ENCODE peak calls at places on chromosomes 1 and 21, in four cellular contexts. One of them, this sample, is unnamed.

GRCh38 chr1:32540589-32540988 is 1.4 kb downstream of the ZBTB8A start:
- DNase-seq in sigmoid colon: no peak
- DNase-seq in lung: no peak
- DNase-seq in CD8-positive, alpha-beta memory T cell: no peak
- DNase-seq in this sample: no peak

GRCh38 chr1:199182151-199182843 is 543.5 kb downstream of the PTPRC start:
- DNase-seq in CD8-positive, alpha-beta memory T cell: no peak
- DNase-seq in sigmoid colon: no peak
- DNase-seq in lung: no peak
- DNase-seq in this sample: no peak

GRCh38 chr1:201539561-201540404 is 856 bp downstream of the NAV1 start:
- DNase-seq in sigmoid colon: peak; percentile 87
- DNase-seq in lung: no peak
- DNase-seq in CD8-positive, alpha-beta memory T cell: no peak
- DNase-seq in this sample: no peak

GRCh38 chr1:117932576-117932975 is 3.0 kb downstream of the WDR3 start:
- DNase-seq in sigmoid colon: no peak
- DNase-seq in lung: no peak
- DNase-seq in CD8-positive, alpha-beta memory T cell: no peak
- DNase-seq in this sample: peak; percentile 81

GRCh38 chr1:116909511-116910378 is at the start of gene PTGFRN:
- DNase-seq in sigmoid colon: peak; percentile 89
- DNase-seq in lung: peak; percentile 69
- DNase-seq in CD8-positive, alpha-beta memory T cell: peak; percentile 13
- DNase-seq in this sample: peak; percentile 60

GRCh38 chr1:42317308-42317707 is 17.7 kb downstream of the FOXJ3 start:
- DNase-seq in CD8-positive, alpha-beta memory T cell: no peak
- DNase-seq in sigmoid colon: no peak
- DNase-seq in lung: no peak
- DNase-seq in this sample: no peak

GRCh38 chr1:54580856-54581550 is 33.0 kb downstream of the ACOT11 start:
- DNase-seq in sigmoid colon: peak; percentile 54
- DNase-seq in lung: no peak
- DNase-seq in CD8-positive, alpha-beta memory T cell: no peak
- DNase-seq in this sample: no peak

GRCh38 chr1:33640114-33640660 is 167.7 kb downstream of the ZSCAN20 start:
- DNase-seq in sigmoid colon: no peak
- DNase-seq in lung: no peak
- DNase-seq in CD8-positive, alpha-beta memory T cell: no peak
- DNase-seq in this sample: no peak

GRCh38 chr1:33017175-33017574 is 19.5 kb downstream of the AK2 start:
- DNase-seq in lung: no peak
- DNase-seq in sigmoid colon: no peak
- DNase-seq in CD8-positive, alpha-beta memory T cell: no peak
- DNase-seq in this sample: no peak

GRCh38 chr1:112260699-112261098 is 135.3 kb upstream of the CTTNBP2NL start:
- DNase-seq in CD8-positive, alpha-beta memory T cell: no peak
- DNase-seq in sigmoid colon: no peak
- DNase-seq in lung: no peak
- DNase-seq in this sample: no peak

GRCh38 chr21:42337830-42338729 is 12.7 kb downstream of the TFF2 start:
- DNase-seq in CD8-positive, alpha-beta memory T cell: peak; percentile 79
- DNase-seq in lung: peak; percentile 87
- DNase-seq in sigmoid colon: peak; percentile 75
- DNase-seq in this sample: peak; percentile 81

GRCh38 chr1:94100785-94101612 is 19.9 kb downstream of the ABCA4 start:
- DNase-seq in sigmoid colon: no peak
- DNase-seq in CD8-positive, alpha-beta memory T cell: no peak
- DNase-seq in lung: no peak
- DNase-seq in this sample: no peak

GRCh38 chr1:222455188-222455879 is 92.6 kb downstream of the HHIPL2 start:
- DNase-seq in CD8-positive, alpha-beta memory T cell: peak; percentile 77
- DNase-seq in sigmoid colon: peak; percentile 93
- DNase-seq in lung: peak; percentile 85
- DNase-seq in this sample: peak; percentile 64

GRCh38 chr1:37478451-37478871 is 4.1 kb downstream of the ZC3H12A start:
- DNase-seq in sigmoid colon: no peak
- DNase-seq in lung: no peak
- DNase-seq in CD8-positive, alpha-beta memory T cell: no peak
- DNase-seq in this sample: peak; percentile 85

GRCh38 chr1:229756666-229757065 is 130.6 kb downstream of the URB2 start:
- DNase-seq in CD8-positive, alpha-beta memory T cell: no peak
- DNase-seq in lung: no peak
- DNase-seq in sigmoid colon: no peak
- DNase-seq in this sample: peak; percentile 53

GRCh38 chr1:33339413-33339812 is 18.5 kb upstream of the A3GALT2 start:
- DNase-seq in lung: no peak
- DNase-seq in CD8-positive, alpha-beta memory T cell: no peak
- DNase-seq in sigmoid colon: peak; percentile 74
- DNase-seq in this sample: no peak

GRCh38 chr1:245156736-245157505 is 2.1 kb downstream of the KIF26B start:
- DNase-seq in sigmoid colon: no peak
- DNase-seq in CD8-positive, alpha-beta memory T cell: no peak
- DNase-seq in lung: no peak
- DNase-seq in this sample: peak; percentile 20

GRCh38 chr1:152112101-152112884 is 3.0 kb downstream of the TCHH start:
- DNase-seq in lung: no peak
- DNase-seq in sigmoid colon: no peak
- DNase-seq in CD8-positive, alpha-beta memory T cell: no peak
- DNase-seq in this sample: no peak

GRCh38 chr1:231818342-231818741 is 191.8 kb downstream of the DISC1 start:
- DNase-seq in CD8-positive, alpha-beta memory T cell: no peak
- DNase-seq in lung: no peak
- DNase-seq in sigmoid colon: no peak
- DNase-seq in this sample: no peak

GRCh38 chr1:15283500-15283899 is 36.5 kb downstream of the FHAD1 start:
- DNase-seq in sigmoid colon: peak; percentile 84
- DNase-seq in CD8-positive, alpha-beta memory T cell: no peak
- DNase-seq in lung: no peak
- DNase-seq in this sample: peak; percentile 97

GRCh38 chr1:210830034-210831028 is 303.6 kb downstream of the KCNH1 start:
- DNase-seq in sigmoid colon: no peak
- DNase-seq in lung: no peak
- DNase-seq in CD8-positive, alpha-beta memory T cell: no peak
- DNase-seq in this sample: no peak

GRCh38 chr1:64505232-64505943 is 35.5 kb downstream of the CACHD1 start:
- DNase-seq in CD8-positive, alpha-beta memory T cell: peak; percentile 44
- DNase-seq in sigmoid colon: no peak
- DNase-seq in lung: no peak
- DNase-seq in this sample: no peak

GRCh38 chr1:30756545-30757195 is 904 bp downstream of the LAPTM5 start:
- DNase-seq in lung: peak; percentile 75
- DNase-seq in CD8-positive, alpha-beta memory T cell: peak; percentile 78
- DNase-seq in sigmoid colon: peak; percentile 84
- DNase-seq in this sample: peak; percentile 93

GRCh38 chr1:48216941-48217340 is 5.6 kb upstream of the SLC5A9 start:
- DNase-seq in CD8-positive, alpha-beta memory T cell: no peak
- DNase-seq in lung: no peak
- DNase-seq in sigmoid colon: no peak
- DNase-seq in this sample: no peak

GRCh38 chr1:150161747-150162581 is 12.2 kb downstream of the PLEKHO1 start:
- DNase-seq in sigmoid colon: no peak
- DNase-seq in CD8-positive, alpha-beta memory T cell: no peak
- DNase-seq in lung: no peak
- DNase-seq in this sample: peak; percentile 21

GRCh38 chr21:42833859-42834729 is 45.2 kb downstream of the WDR4 start:
- DNase-seq in lung: no peak
- DNase-seq in CD8-positive, alpha-beta memory T cell: no peak
- DNase-seq in sigmoid colon: peak; percentile 37
- DNase-seq in this sample: no peak

GRCh38 chr1:196078691-196079090 is 529.5 kb downstream of the KCNT2 start:
- DNase-seq in CD8-positive, alpha-beta memory T cell: no peak
- DNase-seq in sigmoid colon: no peak
- DNase-seq in lung: no peak
- DNase-seq in this sample: peak; percentile 65

GRCh38 chr21:33847586-33848251 is 67.9 kb downstream of the ATP5PO start:
- DNase-seq in sigmoid colon: no peak
- DNase-seq in CD8-positive, alpha-beta memory T cell: no peak
- DNase-seq in lung: no peak
- DNase-seq in this sample: no peak

GRCh38 chr1:28354121-28354520 is 15.4 kb upstream of the PHACTR4 start:
- DNase-seq in lung: no peak
- DNase-seq in sigmoid colon: no peak
- DNase-seq in CD8-positive, alpha-beta memory T cell: no peak
- DNase-seq in this sample: peak; percentile 95

GRCh38 chr1:116501041-116501869 is 69.6 kb downstream of the CD58 start:
- DNase-seq in lung: no peak
- DNase-seq in sigmoid colon: no peak
- DNase-seq in CD8-positive, alpha-beta memory T cell: no peak
- DNase-seq in this sample: peak; percentile 55

GRCh38 chr1:228213917-228214808 is 6.3 kb downstream of the OBSCN start:
- DNase-seq in CD8-positive, alpha-beta memory T cell: no peak
- DNase-seq in lung: no peak
- DNase-seq in sigmoid colon: no peak
- DNase-seq in this sample: no peak
- H3K4me3 ChIP-seq in CD8-positive, alpha-beta memory T cell: no peak overlapping the region
- H3K4me3 ChIP-seq in lung: peak overlapping the region; percentile 26
- H3K4me3 ChIP-seq in sigmoid colon: peak overlapping the region; percentile 52
- H3K4me3 ChIP-seq in this sample: peak overlapping the region; percentile 57

DNA sequence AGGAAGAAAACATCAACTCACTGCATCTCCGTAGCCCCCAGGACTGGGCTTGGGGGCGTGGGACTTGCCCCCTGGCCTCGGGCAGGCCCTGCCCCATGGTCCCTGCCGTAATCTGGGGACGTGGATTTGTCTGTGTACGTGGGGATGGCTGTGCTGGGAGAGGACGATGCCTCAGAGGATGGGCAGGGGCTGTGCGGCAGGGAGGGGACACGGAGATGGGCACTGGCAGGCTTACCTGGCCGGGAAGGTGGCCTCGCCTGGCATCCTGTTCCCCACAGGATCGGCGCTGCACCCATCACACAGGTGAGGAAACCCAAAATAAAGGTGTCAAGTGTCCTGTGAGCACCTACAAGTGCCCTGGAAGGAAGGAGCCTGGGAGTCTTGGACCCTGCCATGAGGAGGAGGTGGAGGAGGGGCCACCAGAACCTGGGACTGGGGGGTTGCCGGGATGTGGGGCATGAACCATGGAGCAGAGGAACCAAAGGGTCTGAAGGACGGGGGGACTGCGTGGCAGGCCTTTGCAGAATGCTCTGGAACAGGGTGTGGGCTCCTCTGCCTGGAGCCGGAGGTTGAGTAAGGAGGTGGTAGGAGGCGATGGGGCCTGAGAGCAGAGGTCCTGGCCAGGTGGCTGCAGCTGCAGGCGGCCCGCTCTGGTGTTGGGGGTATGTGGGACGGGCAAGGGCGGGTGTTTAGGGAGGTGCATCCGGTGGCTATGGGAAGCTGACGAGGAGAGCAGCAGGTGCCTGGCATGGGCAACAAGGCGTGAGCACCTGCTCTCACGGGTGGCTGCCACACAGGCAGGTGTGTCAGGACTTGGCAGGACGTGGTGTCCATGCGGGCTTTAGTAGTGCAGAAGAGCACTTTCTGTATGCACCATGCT is 27.8 kb upstream of the LRRC3 start:
- DNase-seq in lung: no peak
- DNase-seq in sigmoid colon: peak; percentile 50
- DNase-seq in CD8-positive, alpha-beta memory T cell: no peak
- DNase-seq in this sample: no peak
- H3K4me3 ChIP-seq in lung: no peak overlapping the region
- H3K4me3 ChIP-seq in sigmoid colon: no peak overlapping the region
- H3K4me3 ChIP-seq in CD8-positive, alpha-beta memory T cell: no peak overlapping the region
- H3K4me3 ChIP-seq in this sample: no peak overlapping the region

GRCh38 chr1:162074548-162074947 is 5.1 kb downstream of the NOS1AP start:
- DNase-seq in sigmoid colon: no peak
- DNase-seq in CD8-positive, alpha-beta memory T cell: no peak
- DNase-seq in lung: no peak
- DNase-seq in this sample: no peak

GRCh38 chr1:162070825-162071224 is 1.3 kb downstream of the NOS1AP start:
- DNase-seq in sigmoid colon: no peak
- DNase-seq in lung: no peak
- DNase-seq in CD8-positive, alpha-beta memory T cell: no peak
- DNase-seq in this sample: no peak

GRCh38 chr1:162072770-162073169 is 3.3 kb downstream of the NOS1AP start:
- DNase-seq in sigmoid colon: no peak
- DNase-seq in lung: no peak
- DNase-seq in CD8-positive, alpha-beta memory T cell: no peak
- DNase-seq in this sample: no peak

GRCh38 chr1:162069334-162070093 is at the start of gene NOS1AP:
- DNase-seq in CD8-positive, alpha-beta memory T cell: peak; percentile 67
- DNase-seq in lung: peak; percentile 81
- DNase-seq in sigmoid colon: peak; percentile 82
- DNase-seq in this sample: peak; percentile 39

DNA sequence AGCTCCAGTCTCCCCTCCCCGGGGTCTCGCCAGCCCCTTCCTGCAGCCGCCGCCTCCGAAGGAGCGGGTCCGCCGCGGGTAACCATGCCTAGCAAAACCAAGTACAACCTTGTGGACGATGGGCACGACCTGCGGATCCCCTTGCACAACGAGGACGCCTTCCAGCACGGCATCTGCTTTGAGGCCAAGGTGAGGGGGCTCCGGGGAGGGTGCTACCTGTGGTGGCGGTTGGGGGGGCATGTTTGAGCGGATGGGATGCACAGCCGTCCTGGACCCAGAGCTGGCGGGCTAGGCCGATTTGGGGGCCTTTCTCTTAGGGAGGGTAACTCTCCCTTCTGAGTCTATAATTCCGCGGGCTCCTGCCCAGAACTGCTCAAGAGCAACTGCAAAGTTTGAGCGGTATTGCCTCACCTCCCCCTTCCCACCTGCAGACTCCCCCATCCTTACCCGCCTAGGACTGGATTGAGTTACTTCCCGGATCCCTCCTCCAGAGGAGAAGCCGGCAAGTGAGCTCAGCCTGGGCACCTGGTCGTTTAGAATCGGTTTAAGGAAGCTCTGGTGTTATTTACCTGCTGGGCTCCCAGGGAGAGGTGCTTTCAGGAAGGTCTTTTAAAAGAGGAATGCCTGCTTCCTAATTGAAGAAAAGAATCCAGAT is 730 bp downstream of the NOS1AP start:
- DNase-seq in CD8-positive, alpha-beta memory T cell: peak; percentile 7
- DNase-seq in lung: peak; percentile 39
- DNase-seq in sigmoid colon: peak; percentile 66
- DNase-seq in this sample: no peak
- H3K4me3 ChIP-seq in CD8-positive, alpha-beta memory T cell: peak overlapping the region; percentile 46
- H3K4me3 ChIP-seq in lung: peak overlapping the region; percentile 79
- H3K4me3 ChIP-seq in sigmoid colon: peak overlapping the region; percentile 93
- H3K4me3 ChIP-seq in this sample: peak overlapping the region; percentile 49

DNA sequence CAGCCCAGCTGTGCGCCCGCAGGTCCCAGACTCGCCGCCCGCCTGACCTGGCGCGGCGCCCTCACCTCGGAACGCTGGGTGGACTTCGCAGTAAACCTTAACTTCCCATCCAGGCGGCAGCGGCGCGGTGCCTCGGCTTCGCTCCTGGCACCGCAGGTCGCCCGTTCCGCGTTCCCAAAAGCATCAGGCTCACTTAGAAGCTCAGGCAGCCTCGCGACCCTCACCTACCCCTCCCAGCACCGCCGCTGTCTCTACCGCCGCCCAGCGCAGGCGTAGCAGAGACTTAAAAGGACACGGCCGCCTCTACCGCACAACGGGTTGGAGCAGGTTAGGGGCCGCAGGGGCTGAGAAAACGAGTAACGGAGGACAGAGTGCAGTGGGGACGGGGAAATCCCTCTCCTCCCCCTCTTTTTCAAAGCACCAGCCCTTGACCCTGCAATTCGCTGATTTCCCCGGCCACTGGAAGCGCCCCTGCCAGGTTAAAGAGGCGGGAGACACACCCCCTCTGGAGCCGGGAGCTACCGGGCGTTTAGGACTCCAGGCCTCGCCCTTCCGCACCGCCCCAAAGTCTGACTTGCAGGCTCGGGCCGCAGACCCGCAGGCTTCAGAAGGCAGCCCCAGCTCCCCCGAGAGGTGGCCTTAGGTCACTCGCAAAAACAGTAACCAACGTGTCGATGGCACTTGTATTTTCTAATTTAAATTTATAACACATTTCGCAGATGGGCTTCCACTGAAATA is 328.5 kb downstream of the FAM72C start:
- DNase-seq in sigmoid colon: no peak
- DNase-seq in CD8-positive, alpha-beta memory T cell: no peak
- DNase-seq in lung: no peak
- DNase-seq in this sample: no peak
- H3K4me3 ChIP-seq in sigmoid colon: no peak overlapping the region
- H3K4me3 ChIP-seq in CD8-positive, alpha-beta memory T cell: no peak overlapping the region
- H3K4me3 ChIP-seq in lung: no peak overlapping the region
- H3K4me3 ChIP-seq in this sample: no peak overlapping the region